ENCODE peak calls at places on chromosomes 4 and X, in nine cellular contexts. R is endothelial cell of umbilical vein, G is heart left ventricle, Z is HCT116, L is fibroblast of lung, J is aorta, F is psoas muscle, Q is cardiac muscle cell, H is right cardiac atrium. T is an unnamed sample.

GRCh38 chr4:7189475-7190277 is 2.7 kb upstream of the SORCS2 start:
- DNase-seq in R (no peak), G (no peak), Z (no peak), L (no peak), J (peak; percentile 22), F (no peak), Q (no peak), H (no peak), T (no peak)

GRCh38 chr4:138734746-138735145 is 280.8 kb upstream of the NOCT start:
- DNase-seq in R (peak; percentile 90), G (no peak), Z (no peak), L (peak; percentile 71), J (no peak), F (no peak), Q (peak; percentile 65), H (no peak), T (no peak)

GRCh38 chrX:43279341-43279808 is 376.7 kb upstream of the MAOA start:
- DNase-seq in R (no peak), G (no peak), Z (no peak), L (no peak), J (no peak), F (no peak), Q (no peak), H (no peak), T (no peak)

GRCh38 chr4:148079945-148080344 is 348.1 kb downstream of the ARHGAP10 start:
- DNase-seq in R (no peak), G (no peak), Z (no peak), L (no peak), J (no peak), F (no peak), Q (no peak), H (no peak), T (no peak)

GRCh38 chr4:19319607-19320006 is 932.1 kb upstream of the SLIT2 start:
- DNase-seq in R (no peak), G (no peak), Z (no peak), L (no peak), J (no peak), F (no peak), Q (no peak), H (no peak), T (no peak)

GRCh38 chrX:39238017-39238416 is 436.8 kb downstream of the MID1IP1 start:
- DNase-seq in R (no peak), G (no peak), Z (no peak), L (peak; percentile 3), J (no peak), F (no peak), Q (no peak), H (no peak), T (no peak)

GRCh38 chr4:101865501-101866062 is 75.1 kb downstream of the BANK1 start:
- DNase-seq in R (no peak), G (no peak), Z (no peak), L (peak; percentile 58), J (no peak), F (no peak), Q (no peak), H (no peak), T (no peak)

GRCh38 chr4:78518551-78518950 is 33.0 kb upstream of the ANXA3 start:
- DNase-seq in R (peak; percentile 76), G (no peak), Z (no peak), L (no peak), J (no peak), F (no peak), Q (peak; percentile 34), H (no peak), T (no peak)

GRCh38 chrX:132092439-132093065 is 35.3 kb downstream of the FRMD7 start:
- DNase-seq in R (peak; percentile 68), G (peak; percentile 23), Z (peak; percentile 52), L (peak; percentile 47), J (no peak), F (peak; percentile 21), Q (peak; percentile 77), H (peak; percentile 49), T (peak; percentile 71)

GRCh38 chrX:103513476-103514108 is 5.7 kb downstream of the RAB40A start:
- DNase-seq in R (no peak), G (no peak), Z (no peak), L (no peak), J (no peak), F (no peak), Q (peak; percentile 35), H (no peak), T (no peak)

GRCh38 chr4:1678244-1678643 is 5.9 kb downstream of the FAM53A start:
- DNase-seq in R (no peak), G (no peak), Z (no peak), L (no peak), J (no peak), F (no peak), Q (no peak), H (no peak), T (no peak)

GRCh38 chr4:36285784-36286480 is 4.5 kb downstream of the DTHD1 start:
- DNase-seq in R (no peak), G (no peak), Z (peak; percentile 15), L (no peak), J (no peak), F (no peak), Q (no peak), H (no peak), T (no peak)

GRCh38 chr4:119179011-119179410 is 33.5 kb upstream of the USP53 start:
- DNase-seq in R (no peak), G (no peak), Z (no peak), L (no peak), J (no peak), F (no peak), Q (no peak), H (no peak), T (no peak)

GRCh38 chr4:108165601-108166000 is 3.1 kb downstream of the LEF1 start:
- DNase-seq in R (no peak), G (no peak), Z (no peak), L (no peak), J (no peak), F (no peak), Q (no peak), H (no peak), T (no peak)

GRCh38 chrX:68697465-68698125 is 50.1 kb downstream of the STARD8 start:
- DNase-seq in R (peak; percentile 53), G (no peak), Z (no peak), L (no peak), J (no peak), F (no peak), Q (no peak), H (no peak), T (no peak)

GRCh38 chrX:68699960-68700746 is 52.7 kb downstream of the STARD8 start:
- DNase-seq in R (peak; percentile 59), G (no peak), Z (no peak), L (peak; percentile 61), J (no peak), F (no peak), Q (peak; percentile 42), H (no peak), T (no peak)

GRCh38 chrX:68697036-68697435 is 49.6 kb downstream of the STARD8 start:
- DNase-seq in R (peak; percentile 44), G (no peak), Z (no peak), L (no peak), J (no peak), F (no peak), Q (no peak), H (no peak), T (no peak)

GRCh38 chrX:68696267-68696666 is 48.8 kb downstream of the STARD8 start:
- DNase-seq in R (no peak), G (no peak), Z (no peak), L (no peak), J (no peak), F (no peak), Q (no peak), H (no peak), T (no peak)

DNA sequence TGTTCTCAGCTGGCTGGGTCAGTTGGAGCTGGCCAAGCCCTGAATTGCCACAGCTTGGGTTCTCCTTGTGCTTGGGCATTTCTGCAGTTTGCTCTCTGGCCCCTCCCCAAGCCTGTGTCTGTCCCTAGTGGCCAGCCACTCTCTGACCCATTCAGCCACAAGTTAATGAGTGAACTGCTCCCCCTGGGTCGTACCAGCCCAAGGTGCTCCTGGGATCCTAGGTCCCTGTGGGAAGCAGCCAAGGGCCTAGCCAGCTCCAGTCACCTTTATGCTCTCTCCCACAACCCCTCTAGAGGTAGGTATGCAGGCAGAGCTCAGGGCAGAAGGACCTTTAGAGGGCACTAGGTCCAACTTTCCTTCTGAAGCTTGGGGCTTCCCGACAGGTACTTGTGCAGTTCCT is 51.5 kb downstream of the STARD8 start:
- DNase-seq in R (no peak), G (no peak), Z (no peak), L (no peak), J (no peak), F (no peak), Q (no peak), H (no peak), T (no peak)
- H3K9me3 ChIP-seq in R (no peaks in the 10 kb centered on the region), G (no peaks in the 10 kb centered on the region), Z (no peaks in the 10 kb centered on the region), L (no peaks in the 10 kb centered on the region), J (no peaks in the 10 kb centered on the region), F (no peaks in the 10 kb centered on the region), Q (no peaks in the 10 kb centered on the region), H (no peaks in the 10 kb centered on the region), T (no peaks in the 10 kb centered on the region)

GRCh38 chr4:104915864-104916263 is 230.8 kb upstream of the TET2 start:
- DNase-seq in R (no peak), G (no peak), Z (no peak), L (no peak), J (no peak), F (no peak), Q (no peak), H (no peak), T (no peak)
- H3K27me3 ChIP-seq in R (no peaks in the 10 kb centered on the region), G (no peaks in the 10 kb centered on the region), Z (no peaks in the 10 kb centered on the region), L (no peaks in the 10 kb centered on the region), J (peaks cover 1% of the 10 kb centered on the region), F (no peaks in the 10 kb centered on the region), Q (peaks cover 40% of the 10 kb centered on the region), H (no peaks in the 10 kb centered on the region), T (no peaks in the 10 kb centered on the region)

DNA sequence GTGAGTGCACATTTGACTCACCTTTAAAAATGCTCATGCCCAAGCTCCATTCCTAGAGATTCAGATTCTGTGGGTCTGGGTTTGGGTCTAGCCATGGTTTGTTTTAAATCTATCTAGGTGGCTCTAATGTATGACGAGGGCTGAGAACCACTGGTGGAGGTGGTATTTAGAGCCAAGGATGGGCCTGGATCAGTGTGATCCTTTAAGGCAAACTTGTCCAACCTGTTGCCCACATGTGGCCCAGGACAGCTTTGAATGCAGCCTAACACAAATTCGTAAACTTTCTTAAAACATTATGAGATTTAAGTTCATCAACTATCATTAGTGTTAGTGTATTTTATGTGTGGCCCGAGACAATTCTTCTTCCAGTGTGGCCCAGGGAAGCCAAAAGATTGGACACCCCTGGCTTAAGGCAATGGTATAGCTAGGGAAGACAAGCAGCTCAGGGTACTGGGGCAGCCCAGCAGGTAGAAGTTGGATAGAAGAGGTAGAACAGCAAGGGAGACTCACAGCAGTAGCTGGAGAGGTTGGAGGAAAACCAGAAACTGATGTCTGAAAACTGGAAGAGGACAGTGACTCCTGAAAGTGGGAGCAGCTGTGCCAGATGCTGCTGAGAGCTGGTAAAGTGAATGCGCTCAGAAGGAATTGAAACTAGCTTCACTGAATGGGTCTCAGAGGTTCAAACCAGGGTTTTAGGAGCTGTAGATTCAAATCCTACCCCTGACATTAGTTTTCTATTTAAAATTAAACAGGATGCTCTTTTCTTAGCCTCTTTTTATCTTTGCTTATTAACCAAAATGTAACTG is 18.2 kb downstream of the ADD1 start:
- DNase-seq in R (no peak), G (no peak), Z (no peak), L (no peak), J (no peak), F (no peak), Q (no peak), H (no peak), T (no peak)
- H3K4me1 ChIP-seq in R (peaks cover 55% of the 10 kb centered on the region), G (peaks cover 94% of the 10 kb centered on the region), Z (peaks cover 36% of the 10 kb centered on the region), L (peaks cover 23% of the 10 kb centered on the region), J (peaks cover 10% of the 10 kb centered on the region), F (peaks cover 97% of the 10 kb centered on the region), Q (peaks cover 63% of the 10 kb centered on the region), H (peaks cover 25% of the 10 kb centered on the region), T (no peaks in the 10 kb centered on the region)

GRCh38 chrX:55919367-55920221 is 202.0 kb downstream of the RRAGB start:
- DNase-seq in R (no peak), G (no peak), Z (no peak), L (no peak), J (no peak), F (no peak), Q (no peak), H (no peak), T (no peak)

GRCh38 chrX:55924574-55924973 is 207.0 kb downstream of the RRAGB start:
- DNase-seq in R (no peak), G (no peak), Z (no peak), L (no peak), J (no peak), F (no peak), Q (no peak), H (no peak), T (no peak)
- H3K9me3 ChIP-seq in R (no peaks in the 10 kb centered on the region), G (peaks cover 7% of the 10 kb centered on the region), Z (no peaks in the 10 kb centered on the region), L (no peaks in the 10 kb centered on the region), J (peaks cover 1% of the 10 kb centered on the region), F (no peaks in the 10 kb centered on the region), Q (no peaks in the 10 kb centered on the region), H (no peaks in the 10 kb centered on the region), T (peaks cover 11% of the 10 kb centered on the region)